ENCODE peak calls at places on chromosomes 6 and 20, in five cellular contexts. G is K562; E is ovary; I is GM23248; K is CD8-positive, alpha-beta T cell. T is an unnamed sample.
A peak's percentile ranks its signal among the peaks of the same experiment; 100 is the strongest.

GRCh38 chr6:37279366-37280134 is 21.6 kb upstream of the TMEM217 start:
- DNase-seq in G (no peak), E (no peak), I (peak; percentile 79), K (no peak), T (peak; percentile 12)

GRCh38 chr6:111477481-111477938 is 5.5 kb downstream of the REV3L start:
- DNase-seq in G (peak; percentile 32), E (no peak), I (peak; percentile 41), K (no peak), T (no peak)

GRCh38 chr6:155985660-155986138 is 530.1 kb upstream of the NOX3 start:
- DNase-seq in G (no peak), E (no peak), I (no peak), K (no peak), T (no peak)

GRCh38 chr6:99241905-99242534 is 107.5 kb downstream of the FAXC start:
- DNase-seq in G (peak; percentile 16), E (no peak), I (peak; percentile 47), K (no peak), T (peak; percentile 24)

GRCh38 chr20:14336667-14337066 is 745 bp downstream of the FLRT3 start:
- DNase-seq in G (no peak), E (no peak), I (peak; percentile 48), K (no peak), T (peak; percentile 3)

GRCh38 chr6:108365488-108365887 is 70.6 kb downstream of the AFG1L start:
- DNase-seq in G (no peak), E (no peak), I (peak; percentile 22), K (no peak), T (no peak)

GRCh38 chr20:384723-385122 is 4.2 kb downstream of the TRIB3 start:
- DNase-seq in G (no peak), E (no peak), I (no peak), K (no peak), T (no peak)

GRCh38 chr6:34201455-34202098 is 35.1 kb upstream of the HMGA1 start:
- DNase-seq in G (no peak), E (no peak), I (peak; percentile 46), K (no peak), T (no peak)

GRCh38 chr20:57662028-57662312 is 41.7 kb upstream of the ZBP1 start:
- DNase-seq in G (no peak), E (peak; percentile 9), I (no peak), K (no peak), T (no peak)

GRCh38 chr6:33658982-33659689 is 38.0 kb downstream of the ITPR3 start:
- DNase-seq in G (no peak), E (no peak), I (no peak), K (no peak), T (no peak)

GRCh38 chr6:140256213-140256612 is 881.8 kb upstream of the CITED2 start:
- DNase-seq in G (no peak), E (no peak), I (no peak), K (no peak), T (peak; percentile 84)

GRCh38 chr6:90294614-90294988 is 2.0 kb downstream of the BACH2 start:
- DNase-seq in G (no peak), E (no peak), I (peak; percentile 15), K (peak; percentile 38), T (no peak)

GRCh38 chr6:158666637-158667359 is 16.9 kb downstream of the SYTL3 start:
- DNase-seq in G (no peak), E (no peak), I (peak; percentile 60), K (no peak), T (peak; percentile 20)

GRCh38 chr6:5004373-5005037 is 668 bp upstream of the RPP40 start:
- DNase-seq in G (no peak), E (no peak), I (peak; percentile 34), K (no peak), T (no peak)

GRCh38 chr6:33249732-33250625 is 21.7 kb downstream of the VPS52 start:
- DNase-seq in G (no peak), E (peak; percentile 47), I (peak; percentile 95), K (no peak), T (peak; percentile 76)

GRCh38 chr20:61121661-61122060 is 130.4 kb upstream of the CDH4 start:
- DNase-seq in G (no peak), E (no peak), I (no peak), K (no peak), T (no peak)

GRCh38 chr6:137709424-137710281 is 157.4 kb upstream of the TNFAIP3 start:
- DNase-seq in G (no peak), E (no peak), I (peak; percentile 83), K (no peak), T (peak; percentile 45)

GRCh38 chr20:24535956-24536730 is 66.7 kb downstream of the SYNDIG1 start:
- DNase-seq in G (no peak), E (no peak), I (peak; percentile 94), K (no peak), T (peak; percentile 17)

GRCh38 chr6:31712296-31712695 is 2.9 kb upstream of the LY6G6D start:
- DNase-seq in G (no peak), E (no peak), I (no peak), K (no peak), T (no peak)

GRCh38 chr20:57613481-57613921 is 6.7 kb downstream of the ZBP1 start:
- DNase-seq in G (no peak), E (peak; percentile 3), I (no peak), K (no peak), T (no peak)

GRCh38 chr6:146028835-146029572 is at the start of gene GRM1:
- DNase-seq in G (no peak), E (no peak), I (no peak), K (no peak), T (no peak)

GRCh38 chr20:59354460-59354859 is 54.0 kb downstream of the EDN3 start:
- DNase-seq in G (no peak), E (no peak), I (no peak), K (no peak), T (no peak)

GRCh38 chr20:59349277-59349676 is 48.9 kb downstream of the EDN3 start:
- DNase-seq in G (no peak), E (no peak), I (no peak), K (no peak), T (no peak)

GRCh38 chr20:59351148-59352040 is 51.0 kb downstream of the EDN3 start:
- DNase-seq in G (no peak), E (no peak), I (no peak), K (no peak), T (no peak)

GRCh38 chr20:59355242-59355641 is 54.8 kb downstream of the EDN3 start:
- DNase-seq in G (no peak), E (no peak), I (no peak), K (no peak), T (no peak)

GRCh38 chr20:59350330-59351147 is 50.1 kb downstream of the EDN3 start:
- DNase-seq in G (no peak), E (no peak), I (no peak), K (no peak), T (no peak)
- H3K27me3 ChIP-seq in G (no peaks in the 10 kb centered on the region), E (no peaks in the 10 kb centered on the region), I (no peaks in the 10 kb centered on the region), K (no peaks in the 10 kb centered on the region), T (no peaks in the 10 kb centered on the region)

DNA sequence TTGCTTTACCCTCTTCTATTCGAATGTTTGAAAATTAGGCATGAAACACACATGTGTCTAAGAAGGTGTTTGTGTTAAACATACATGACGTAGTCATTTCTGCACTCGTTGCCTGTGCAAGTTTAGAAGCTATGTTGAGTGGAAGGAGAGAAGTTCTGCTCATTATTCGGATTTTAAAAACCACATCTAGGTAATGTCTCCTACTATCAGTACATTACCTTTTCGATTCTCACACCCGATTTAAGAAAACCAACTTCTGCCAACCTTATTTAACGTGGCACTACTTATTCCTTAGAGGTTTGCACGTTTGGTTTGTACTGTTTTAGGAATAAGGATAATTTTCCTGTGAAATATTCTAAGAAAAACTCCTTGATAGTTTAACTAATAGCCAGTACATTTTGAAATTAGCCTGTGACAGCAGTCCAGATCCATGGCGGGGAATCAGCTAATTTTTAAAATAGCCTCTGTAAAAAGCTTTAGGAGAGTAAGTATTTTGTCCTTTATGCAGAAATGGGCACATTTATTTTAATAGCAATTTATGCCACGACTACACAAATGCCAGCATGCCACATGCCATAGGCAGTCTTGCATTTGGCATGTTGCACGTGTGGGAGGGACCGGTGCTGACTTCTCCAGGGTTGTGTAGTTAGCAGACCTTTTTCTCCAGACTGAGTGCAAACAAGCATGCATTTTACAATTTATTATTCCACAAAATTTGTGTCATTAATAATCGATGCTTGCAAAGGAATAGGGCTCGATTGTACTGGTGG is 6.1 kb downstream of the FOXC1 start:
- DNase-seq in G (no peak), E (no peak), I (no peak), K (no peak), T (no peak)
- H3K27me3 ChIP-seq in G (peaks cover 27% of the 10 kb centered on the region), E (no peaks in the 10 kb centered on the region), I (no peaks in the 10 kb centered on the region), K (peaks cover 28% of the 10 kb centered on the region), T (peaks cover 38% of the 10 kb centered on the region)

DNA sequence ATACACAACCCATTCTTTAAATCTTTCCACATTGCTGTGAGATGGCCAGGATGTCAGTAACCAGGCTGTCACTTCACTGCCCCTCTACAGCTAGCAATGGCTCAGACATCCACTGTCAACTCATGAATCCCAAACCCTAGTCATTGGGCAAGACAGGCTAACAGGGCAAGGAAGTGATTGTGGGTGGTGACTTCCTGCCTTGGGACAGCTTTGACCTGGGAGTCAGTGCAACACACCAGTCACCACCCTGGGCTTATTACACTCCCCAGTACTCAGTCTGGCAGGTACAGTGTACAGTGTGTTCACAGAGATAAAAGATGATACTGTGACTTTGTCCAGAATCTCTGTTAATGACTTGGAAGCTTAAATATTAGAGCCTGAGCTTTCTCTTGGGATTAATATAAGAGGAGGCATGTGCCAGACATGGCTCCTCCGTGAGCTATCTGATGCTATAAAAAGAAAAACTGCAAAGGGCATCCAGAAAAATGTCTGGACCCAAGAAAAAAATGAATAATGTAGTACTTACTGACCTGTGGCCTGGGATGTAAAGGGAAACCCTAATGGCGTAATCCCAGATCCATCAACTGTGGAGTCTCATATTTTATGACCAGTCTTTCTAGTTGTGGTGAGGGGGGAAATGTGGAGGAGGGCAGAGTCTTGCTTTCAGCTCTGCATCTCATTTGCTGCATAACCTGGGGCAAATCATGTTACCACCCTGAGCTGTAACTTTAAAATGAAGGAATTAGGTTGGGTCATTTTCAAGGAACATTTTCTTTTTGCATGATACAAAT is 244.4 kb downstream of the SLC24A3 start:
- DNase-seq in G (no peak), E (no peak), I (no peak), K (no peak), T (no peak)
- H3K27me3 ChIP-seq in G (no peaks in the 10 kb centered on the region), E (no peaks in the 10 kb centered on the region), I (no peaks in the 10 kb centered on the region), K (no peaks in the 10 kb centered on the region), T (no peaks in the 10 kb centered on the region)

GRCh38 chr20:37567671-37568588 is 40.3 kb upstream of the BLCAP start:
- DNase-seq in G (peak; percentile 50), E (no peak), I (peak; percentile 12), K (no peak), T (no peak)

GRCh38 chr20:37566590-37567330 is 39.1 kb upstream of the BLCAP start:
- DNase-seq in G (no peak), E (no peak), I (no peak), K (no peak), T (no peak)

GRCh38 chr20:37565134-37565811 is 37.6 kb upstream of the BLCAP start:
- DNase-seq in G (no peak), E (no peak), I (no peak), K (no peak), T (no peak)

GRCh38 chr20:37564388-37565133 is 36.9 kb upstream of the BLCAP start:
- DNase-seq in G (peak; percentile 76), E (peak; percentile 52), I (peak; percentile 70), K (no peak), T (no peak)

GRCh38 chr20:37567331-37567665 is 39.6 kb upstream of the BLCAP start:
- DNase-seq in G (no peak), E (no peak), I (no peak), K (no peak), T (no peak)
- H3K27me3 ChIP-seq in G (peaks cover 8% of the 10 kb centered on the region), E (no peaks in the 10 kb centered on the region), I (peaks cover 49% of the 10 kb centered on the region), K (peaks cover 14% of the 10 kb centered on the region), T (peaks cover 50% of the 10 kb centered on the region)

T was measured in astrocyte.